ENCODE peak calls at places on chromosome 2, in five cellular contexts. Z is upper lobe of right lung, Y is neural crest cell, Q is fibroblast of lung, O is adrenal gland. U is an unnamed sample.

GRCh38 chr2:128468186-128468585 is 149.5 kb upstream of the HS6ST1 start:
- DNase-seq in Z (peak), Y (no peak), Q (no peak), O (no peak), U (no peak)

GRCh38 chr2:219441451-219442205 is 7.0 kb downstream of the SPEG start:
- DNase-seq in Z (no peak), Y (no peak), Q (peak), O (no peak), U (no peak)

GRCh38 chr2:120066708-120067547 is 54.1 kb downstream of the EPB41L5 start:
- DNase-seq in Z (no peak), Y (no peak), Q (peak), O (no peak), U (no peak)

GRCh38 chr2:175293776-175294175 is 112.3 kb upstream of the ATP5MC3 start:
- DNase-seq in Z (no peak), Y (no peak), Q (peak), O (no peak), U (no peak)

GRCh38 chr2:68244456-68244855 is 7.9 kb downstream of the PPP3R1 start:
- DNase-seq in Z (no peak), Y (no peak), Q (no peak), O (no peak), U (no peak)

GRCh38 chr2:149692837-149693518 is 105.4 kb upstream of the MMADHC start:
- DNase-seq in Z (no peak), Y (no peak), Q (peak), O (no peak), U (no peak)

GRCh38 chr2:106931742-106932335 is 45.9 kb upstream of the ST6GAL2 start:
- DNase-seq in Z (no peak), Y (no peak), Q (no peak), O (no peak), U (no peak)

GRCh38 chr2:73250872-73251846 is 17.1 kb downstream of the CCT7 start:
- DNase-seq in Z (peak), Y (no peak), Q (no peak), O (peak), U (no peak)

GRCh38 chr2:118667366-118667765 is 180.1 kb downstream of the EN1 start:
- DNase-seq in Z (no peak), Y (no peak), Q (peak), O (no peak), U (no peak)

GRCh38 chr2:45184606-45185005 is 175.4 kb upstream of the SIX2 start:
- DNase-seq in Z (no peak), Y (no peak), Q (peak), O (no peak), U (no peak)

GRCh38 chr2:101307950-101308431 is 510 bp downstream of the RNF149 start:
- DNase-seq in Z (no peak), Y (peak), Q (no peak), O (peak), U (peak)

GRCh38 chr2:189854956-189855355 is 70.7 kb downstream of the PMS1 start:
- DNase-seq in Z (no peak), Y (no peak), Q (peak), O (no peak), U (no peak)

GRCh38 chr2:3611136-3611535 is 16.2 kb downstream of the COLEC11 start:
- DNase-seq in Z (peak), Y (no peak), Q (no peak), O (no peak), U (no peak)

GRCh38 chr2:215215637-215216036 is 77.2 kb upstream of the ABCA12 start:
- DNase-seq in Z (no peak), Y (no peak), Q (no peak), O (no peak), U (no peak)

GRCh38 chr2:164910091-164910899 is 45.0 kb downstream of the SLC38A11 start:
- DNase-seq in Z (no peak), Y (no peak), Q (peak), O (peak), U (no peak)

GRCh38 chr2:21800356-21800755 is 676.6 kb downstream of the TDRD15 start:
- DNase-seq in Z (no peak), Y (no peak), Q (no peak), O (no peak), U (no peak)

GRCh38 chr2:67574230-67574629 is 177.1 kb downstream of the ETAA1 start:
- DNase-seq in Z (no peak), Y (no peak), Q (peak), O (no peak), U (no peak)

GRCh38 chr2:30686000-30686399 is 121.2 kb downstream of the CAPN13 start:
- DNase-seq in Z (no peak), Y (peak), Q (no peak), O (no peak), U (no peak)
- TF ChIP-seq CTCF in Z (peak), Y (no peak), Q (no peak), O (no peak), U (peak)

GRCh38 chr2:162318280-162319222 is at the start of gene IFIH1:
- DNase-seq in Z (peak), Y (peak), Q (peak), O (peak), U (peak)
- TF ChIP-seq CTCF in Z (peak), Y (no peak), Q (peak), O (peak), U (peak)

DNA sequence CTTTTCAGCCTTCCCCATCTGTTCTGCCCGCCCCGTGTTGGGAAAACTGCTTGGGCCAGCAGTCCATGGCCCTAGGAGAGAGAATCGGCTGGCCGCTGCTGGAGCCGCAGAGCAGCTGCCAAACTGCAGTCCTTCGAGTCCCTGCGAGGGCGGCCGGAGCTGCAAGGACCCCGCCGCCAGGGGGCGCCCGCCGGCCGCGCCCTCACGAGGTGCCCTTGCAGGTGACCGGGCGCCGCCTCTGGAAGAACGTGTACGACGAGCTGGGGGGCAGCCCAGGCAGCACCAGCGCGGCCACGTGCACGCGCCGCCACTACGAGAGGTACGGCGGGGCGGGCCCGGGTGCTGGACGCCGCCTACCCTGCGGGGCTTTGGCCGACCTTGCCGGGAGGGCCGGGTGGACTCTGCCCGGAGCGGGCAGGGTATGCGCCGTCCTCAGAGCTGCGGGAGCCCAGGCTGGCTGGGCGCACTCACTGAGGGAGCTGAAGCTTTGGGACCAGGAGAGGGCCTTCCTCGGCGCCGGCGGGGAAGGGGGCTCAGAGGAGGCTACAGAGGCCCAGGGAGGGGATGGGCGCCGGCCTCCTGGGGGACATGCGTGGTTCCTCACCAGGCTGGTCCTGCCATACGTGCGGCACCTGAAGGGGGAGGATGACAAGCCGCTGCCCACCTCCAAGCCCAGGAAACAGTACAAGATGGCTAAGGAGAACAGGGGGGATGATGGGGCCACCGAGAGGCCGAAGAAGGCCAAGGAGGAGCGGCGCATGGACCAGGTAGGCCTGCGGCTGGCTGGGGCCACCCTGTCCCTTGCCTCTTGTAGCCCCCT is 13.6 kb downstream of the ARID5A start:
- DNase-seq in Z (peak), Y (no peak), Q (no peak), O (peak), U (no peak)
- TF ChIP-seq CTCF in Z (peak), Y (peak), Q (no peak), O (peak), U (peak)

DNA sequence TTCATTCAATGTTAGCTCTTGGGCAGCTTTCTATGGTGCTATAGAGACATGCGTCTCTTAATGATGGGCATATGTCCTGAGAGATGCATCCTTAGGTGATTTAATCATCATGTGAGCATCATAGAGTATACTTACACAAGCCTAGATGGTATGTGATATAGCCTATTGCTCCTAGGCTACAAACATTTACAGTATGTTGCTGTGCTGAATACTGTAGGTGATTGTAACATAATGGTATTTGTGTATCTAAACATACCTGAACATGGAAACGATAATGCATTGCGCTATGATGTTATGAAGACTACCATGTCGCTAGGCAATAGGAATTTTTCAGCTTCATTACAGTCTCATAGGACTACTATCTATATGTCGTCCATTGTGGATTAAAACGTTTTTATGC is 89.4 kb downstream of the ARHGAP15 start:
- DNase-seq in Z (no peak), Y (no peak), Q (no peak), O (no peak), U (no peak)
- TF ChIP-seq CTCF in Z (no peak), Y (no peak), Q (no peak), O (no peak), U (no peak)

GRCh38 chr2:71800106-71800809 is 346.9 kb downstream of the DYSF start:
- DNase-seq in Z (no peak), Y (no peak), Q (no peak), O (no peak), U (no peak)

GRCh38 chr2:71802556-71802955 is 345.1 kb downstream of the CYP26B1 start:
- DNase-seq in Z (no peak), Y (no peak), Q (no peak), O (no peak), U (no peak)

GRCh38 chr2:71804251-71804650 is 343.4 kb downstream of the CYP26B1 start:
- DNase-seq in Z (no peak), Y (no peak), Q (no peak), O (no peak), U (no peak)

GRCh38 chr2:71803398-71803797 is 344.3 kb downstream of the CYP26B1 start:
- DNase-seq in Z (no peak), Y (no peak), Q (no peak), O (no peak), U (no peak)

GRCh38 chr2:71801969-71802368 is 345.7 kb downstream of the CYP26B1 start:
- DNase-seq in Z (no peak), Y (peak), Q (peak), O (peak), U (peak)
- TF ChIP-seq CTCF in Z (peak), Y (peak), Q (peak), O (peak), U (peak)

GRCh38 chr2:100012575-100012974 is 129.8 kb downstream of the AFF3 start:
- DNase-seq in Z (no peak), Y (no peak), Q (peak), O (no peak), U (no peak)

GRCh38 chr2:100016756-100017155 is 125.6 kb downstream of the AFF3 start:
- DNase-seq in Z (no peak), Y (no peak), Q (no peak), O (no peak), U (no peak)

GRCh38 chr2:100015849-100016248 is 126.5 kb downstream of the AFF3 start:
- DNase-seq in Z (no peak), Y (no peak), Q (no peak), O (no peak), U (no peak)

GRCh38 chr2:100011272-100011711 is 131.1 kb downstream of the AFF3 start:
- DNase-seq in Z (no peak), Y (no peak), Q (peak), O (no peak), U (no peak)

GRCh38 chr2:100013892-100014677 is 128.3 kb downstream of the AFF3 start:
- DNase-seq in Z (no peak), Y (no peak), Q (peak), O (peak), U (no peak)
- TF ChIP-seq CTCF in Z (no peak), Y (no peak), Q (peak), O (no peak), U (no peak)

DNA sequence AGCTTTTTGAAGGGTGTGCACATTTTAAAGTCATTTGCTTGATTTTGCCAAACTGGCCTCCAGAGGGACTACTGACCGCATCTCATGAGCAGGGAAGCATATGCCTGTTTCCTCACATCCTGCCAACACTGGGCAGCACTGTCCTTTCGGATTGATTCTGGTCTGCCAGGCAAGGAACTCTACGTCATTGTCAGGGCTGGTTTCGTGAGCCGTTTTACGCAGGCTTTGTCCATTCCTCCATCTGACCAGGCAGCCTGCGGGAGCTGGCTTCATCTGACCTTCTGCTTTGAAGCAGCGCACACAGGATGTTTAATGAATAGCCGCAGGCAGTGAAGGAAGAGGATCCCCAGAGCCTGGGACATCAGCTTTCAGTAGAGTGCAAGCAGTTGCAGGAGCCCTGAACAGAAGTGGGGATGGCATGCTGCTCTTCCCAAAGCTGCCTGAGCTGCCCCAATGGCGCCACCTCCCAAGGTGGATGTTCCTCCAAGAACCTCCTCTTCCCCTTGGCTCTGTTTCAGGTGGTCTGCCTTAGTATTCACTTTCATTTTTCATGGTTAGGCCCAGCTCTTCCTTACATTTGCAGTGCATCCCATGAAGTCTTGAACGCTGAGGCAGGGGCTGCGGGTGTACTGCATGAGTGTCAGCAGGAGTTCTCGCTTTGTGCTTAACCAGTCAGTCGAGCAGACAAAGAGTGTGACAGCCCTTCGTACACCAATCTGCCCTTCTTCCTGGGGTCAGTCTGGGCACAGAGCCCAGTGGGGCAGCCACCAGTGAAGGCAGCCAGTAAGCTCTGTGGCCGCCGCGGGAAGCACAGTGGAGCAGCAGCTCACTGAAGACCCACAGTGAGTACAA is 46.5 kb upstream of the SEMA4C start:
- DNase-seq in Z (no peak), Y (no peak), Q (no peak), O (peak), U (no peak)
- TF ChIP-seq CTCF in Z (peak), Y (no peak), Q (peak), O (no peak), U (no peak)